ENCODE peak calls at places on chromosomes 11 and 22, in five cellular contexts. A is suprapubic skin, R is prostate gland, Q is A549, W is ovary. E is an unnamed sample.

GRCh38 chr22:27987557-27987956 is 68.5 kb upstream of the PITPNB start:
- DNase-seq in Q (no peak), W (no peak), R (no peak), A (no peak), E (no peak)

GRCh38 chr11:134355656-134356055 is 23.9 kb downstream of the GLB1L2 start:
- DNase-seq in A (no peak), W (no peak), R (peak; percentile 51), Q (no peak), E (no peak)

GRCh38 chr11:70122490-70123198 is 44.5 kb downstream of the ANO1 start:
- DNase-seq in R (no peak), Q (no peak), W (no peak), A (no peak), E (no peak)

GRCh38 chr11:24767411-24767810 is 270.6 kb downstream of the LUZP2 start:
- DNase-seq in W (no peak), Q (no peak), R (no peak), A (no peak), E (no peak)

GRCh38 chr11:12155696-12156095 is 45.3 kb downstream of the MICAL2 start:
- DNase-seq in Q (no peak), W (no peak), A (no peak), R (no peak), E (no peak)

GRCh38 chr11:8408151-8408930 is 144.7 kb upstream of the LMO1 start:
- DNase-seq in W (no peak), R (no peak), A (no peak), Q (no peak), E (no peak)

GRCh38 chr11:35662061-35662648 is 420 bp upstream of the TRIM44 start:
- DNase-seq in A (no peak), Q (no peak), W (no peak), R (no peak), E (no peak)

GRCh38 chr22:16956290-16956689 is 51.7 kb downstream of the GAB4 start:
- DNase-seq in A (no peak), R (no peak), Q (no peak), W (no peak), E (no peak)

GRCh38 chr11:44088871-44089270 is 6.6 kb upstream of the EXT2 start:
- DNase-seq in W (no peak), R (no peak), A (no peak), Q (no peak), E (no peak)

GRCh38 chr11:126061707-126062678 is 673 bp downstream of the CDON start:
- DNase-seq in A (peak; percentile 85), R (peak; percentile 30), W (peak; percentile 77), Q (peak; percentile 52), E (no peak)

GRCh38 chr11:131370901-131371790 is 731 bp downstream of the NTM start:
- DNase-seq in R (no peak), Q (no peak), A (no peak), W (no peak), E (no peak)

GRCh38 chr11:59625703-59626102 is 10.1 kb upstream of the OSBP start:
- DNase-seq in W (no peak), Q (no peak), A (no peak), R (no peak), E (no peak)

GRCh38 chr22:42410708-42411107 is 21.5 kb downstream of the NFAM1 start:
- DNase-seq in A (no peak), R (no peak), Q (no peak), W (no peak), E (no peak)

GRCh38 chr11:109971184-109971523 is 122.0 kb upstream of the ZC3H12C start:
- DNase-seq in A (no peak), R (no peak), W (no peak), Q (no peak), E (peak; percentile 3)

GRCh38 chr11:131064373-131064991 is 148.2 kb upstream of the SNX19 start:
- DNase-seq in W (no peak), A (no peak), Q (peak; percentile 52), R (peak; percentile 25), E (peak; percentile 15)

GRCh38 chr11:86996953-86997570 is 40.7 kb upstream of the TMEM135 start:
- DNase-seq in Q (no peak), W (no peak), R (no peak), A (no peak), E (no peak)

GRCh38 chr11:8262552-8263108 is 1.0 kb downstream of the LMO1 start:
- DNase-seq in A (no peak), R (peak; percentile 14), Q (no peak), W (peak; percentile 34), E (no peak)

GRCh38 chr11:86418929-86419328 is 44.2 kb downstream of the CCDC81 start:
- DNase-seq in A (no peak), Q (peak; percentile 17), R (no peak), W (no peak), E (no peak)

GRCh38 chr11:48005133-48005532 is 24.8 kb downstream of the PTPRJ start:
- DNase-seq in Q (no peak), R (no peak), A (no peak), W (no peak), E (no peak)

GRCh38 chr11:12841946-12842630 is 167.0 kb upstream of the RASSF10 start:
- DNase-seq in Q (peak; percentile 61), A (no peak), W (peak; percentile 61), R (peak; percentile 28), E (peak; percentile 19)

GRCh38 chr11:119839504-119840133 is 110.6 kb upstream of the NECTIN1 start:
- DNase-seq in Q (no peak), W (no peak), A (no peak), R (no peak), E (no peak)

GRCh38 chr11:78000193-78000592 is 5.7 kb upstream of the INTS4 start:
- DNase-seq in R (peak; percentile 30), Q (peak; percentile 72), A (no peak), W (no peak), E (peak; percentile 35)

GRCh38 chr11:122205036-122205435 is 89.0 kb upstream of the BLID start:
- DNase-seq in Q (no peak), W (no peak), A (no peak), R (no peak), E (no peak)

GRCh38 chr11:132064987-132065620 is 694.7 kb downstream of the NTM start:
- DNase-seq in R (no peak), W (no peak), A (no peak), Q (peak; percentile 1), E (no peak)

GRCh38 chr11:45560935-45561330 is 104.5 kb downstream of the CHST1 start:
- DNase-seq in A (no peak), R (no peak), Q (no peak), W (no peak), E (no peak)

DNA sequence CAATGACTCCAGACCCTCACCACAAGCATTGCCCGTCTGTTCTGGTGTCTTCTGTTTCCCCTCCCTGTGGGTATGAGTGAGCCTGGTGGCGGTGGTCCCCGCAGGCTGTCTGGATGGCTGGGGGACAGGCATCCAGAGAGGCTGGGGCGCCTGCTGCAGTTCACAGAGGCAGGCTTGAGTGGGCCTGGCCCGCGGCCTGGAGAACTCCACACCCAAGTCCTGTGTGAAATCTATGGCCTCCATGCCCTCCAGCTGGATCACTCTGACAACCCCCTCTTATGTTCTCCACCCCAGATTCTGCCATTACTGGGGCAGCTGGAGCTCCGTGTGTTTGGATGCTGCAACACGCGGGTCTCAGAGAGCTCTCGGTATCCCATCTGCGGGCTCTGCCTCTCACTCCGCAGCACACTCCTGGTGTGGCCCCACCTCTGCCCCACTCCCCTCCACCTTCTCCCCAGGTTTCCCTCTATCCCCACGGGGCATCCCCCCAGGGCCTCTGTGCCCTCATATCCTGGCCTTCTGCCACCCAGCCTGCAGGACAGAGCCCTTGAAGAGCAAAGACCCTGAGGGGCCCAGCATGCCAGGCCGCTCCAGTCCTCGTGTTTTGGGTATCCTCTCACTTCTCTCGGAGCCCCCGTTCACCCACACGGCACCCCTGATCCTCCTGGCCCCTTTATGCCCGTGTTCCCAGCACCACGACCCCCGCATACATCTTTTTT is 31.3 kb downstream of the LRRC74B start:
- DNase-seq in A (no peak), R (no peak), Q (no peak), W (no peak), E (no peak)
- TF ChIP-seq POLR2A in A (no peak), R (no peak), Q (no peak), W (no peak), E (no peak)

DNA sequence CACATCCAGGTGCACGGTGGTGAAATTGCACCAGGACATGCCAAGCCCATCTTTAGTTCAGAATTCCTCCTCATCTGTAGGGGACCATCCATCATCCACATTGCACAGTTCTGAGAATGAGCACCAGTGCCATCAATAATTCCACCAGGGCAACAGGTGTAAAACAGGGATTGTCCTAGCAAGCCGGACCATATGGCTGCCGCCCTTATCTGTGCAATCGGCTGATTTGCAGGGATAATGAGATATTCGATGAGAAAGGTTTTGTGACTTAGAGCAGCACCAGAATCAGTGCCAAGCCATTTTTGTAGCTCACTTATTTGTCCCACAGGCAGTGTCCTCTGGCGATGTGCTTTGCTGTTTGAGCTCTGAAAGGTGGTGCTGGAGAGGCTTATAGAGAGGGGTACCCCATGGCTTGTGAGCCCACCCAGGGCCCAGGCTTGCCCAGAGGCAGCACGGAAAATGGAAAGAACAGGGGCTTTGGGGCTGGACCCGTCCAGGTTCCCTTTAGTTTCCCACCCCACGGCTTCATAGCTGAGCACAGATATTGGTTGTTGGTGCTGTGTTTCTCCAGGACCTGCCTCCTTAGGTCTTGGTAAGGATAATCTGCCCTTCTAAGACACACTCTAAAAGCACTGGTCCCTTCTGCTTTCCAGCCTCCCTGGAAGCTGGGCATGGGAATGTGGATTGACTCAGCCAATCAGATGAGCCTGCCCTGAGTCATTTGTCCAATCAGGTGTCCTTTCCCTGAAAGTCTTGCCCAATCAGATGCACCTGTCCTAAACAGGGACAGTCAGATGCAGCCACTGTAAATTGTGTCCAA is 84.0 kb upstream of the SHANK2 start:
- DNase-seq in W (no peak), Q (peak; percentile 10), A (no peak), R (no peak), E (no peak)
- TF ChIP-seq POLR2A in W (no peak), Q (no peak), A (no peak), R (no peak), E (no peak)

GRCh38 chr11:831132-831864 is 1.5 kb upstream of the CD151 start:
- DNase-seq in R (no peak), W (no peak), Q (no peak), A (no peak), E (peak; percentile 97)
- TF ChIP-seq POLR2A in R (no peak), W (no peak), Q (no peak), A (no peak), E (peak; percentile 25)

DNA sequence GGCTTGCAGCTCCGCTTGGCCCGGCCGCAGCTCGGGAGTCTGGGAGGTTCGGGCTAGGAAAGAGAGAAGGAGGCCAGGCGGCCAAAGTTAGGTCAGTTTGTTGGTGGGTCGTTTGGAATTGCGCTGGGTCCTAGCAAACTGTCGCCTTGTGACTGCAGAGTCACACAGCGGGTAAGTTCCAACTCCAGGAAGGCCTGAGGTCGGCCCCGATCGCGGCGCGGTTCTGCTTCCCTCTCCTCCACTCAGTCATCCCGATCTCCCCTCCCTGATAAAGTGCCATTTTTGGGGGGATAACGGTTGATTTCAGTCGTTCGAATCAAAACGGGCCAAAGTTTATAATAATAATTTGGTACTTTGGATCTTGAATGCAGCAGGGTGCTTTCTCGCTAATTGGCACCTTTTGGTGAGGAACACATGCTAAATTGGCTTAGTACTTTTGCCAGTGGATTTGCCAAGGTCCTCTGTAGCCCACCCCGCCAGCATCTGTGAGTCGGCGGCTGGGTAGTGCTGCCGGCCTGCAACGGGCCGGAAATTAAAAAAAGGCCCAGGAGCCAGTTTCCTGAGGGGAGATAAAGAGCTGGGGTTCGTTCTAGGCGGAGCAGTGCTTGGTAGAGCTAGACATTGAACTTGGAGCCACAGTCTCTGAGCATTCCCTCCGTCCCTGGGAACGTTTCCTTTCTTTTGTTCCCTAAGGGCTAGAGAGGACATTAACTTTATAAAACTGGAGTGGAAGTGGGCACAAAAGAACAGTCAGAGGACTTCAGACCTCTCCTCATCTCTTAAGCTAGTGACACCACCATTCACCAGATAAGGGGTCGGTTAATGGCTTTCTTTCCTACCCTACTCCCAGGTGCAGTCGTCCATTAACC is 927 bp downstream of the UBE2L3 start:
- DNase-seq in Q (peak; percentile 19), A (no peak), R (peak; percentile 13), W (no peak), E (no peak)
- TF ChIP-seq POLR2A in Q (no peak), A (no peak), R (no peak), W (no peak), E (no peak)